ENCODE peak calls at places on chromosomes 7 and 10, in ten cellular contexts. V is WERI-Rb-1, D is breast epithelium, B is transverse colon, E is PC-3, U is body of pancreas, T is AG04450, P is CD14-positive monocyte, R is endothelial cell, C is endothelial cell of umbilical vein. F is an unnamed sample.

GRCh38 chr7:29400435-29400834 is 163.2 kb upstream of the PRR15 start:
- DNase-seq in R (no peak), B (no peak), T (no peak), P (no peak), D (no peak), E (no peak), C (no peak), U (no peak), V (no peak), F (no peak)

GRCh38 chr10:43904301-43904700 is 255.6 kb upstream of the ZNF32 start:
- DNase-seq in D (no peak), V (no peak), B (no peak), P (no peak), E (no peak), U (no peak), R (no peak), T (no peak), C (no peak), F (no peak)

GRCh38 chr10:35307297-35307696 is 29.0 kb upstream of the CCNY start:
- DNase-seq in E (peak; percentile 100), C (no peak), V (no peak), B (no peak), P (no peak), D (no peak), U (no peak), T (no peak), R (no peak), F (no peak)

GRCh38 chr10:116212756-116213155 is 60.2 kb downstream of the GFRA1 start:
- DNase-seq in C (no peak), R (no peak), D (no peak), B (no peak), U (no peak), T (no peak), V (no peak), P (no peak), E (no peak), F (no peak)

GRCh38 chr10:50501478-50501877 is 122.3 kb downstream of the SGMS1 start:
- DNase-seq in C (no peak), B (no peak), V (no peak), E (peak; percentile 90), T (no peak), D (no peak), R (no peak), P (no peak), U (no peak), F (no peak)

GRCh38 chr7:146948708-146949107 is 832.1 kb downstream of the CNTNAP2 start:
- DNase-seq in E (no peak), T (no peak), P (no peak), R (no peak), V (no peak), D (no peak), B (no peak), C (no peak), U (no peak), F (no peak)

GRCh38 chr7:46776790-46777189 is 805.1 kb downstream of the TNS3 start:
- DNase-seq in T (no peak), R (no peak), B (no peak), U (no peak), E (peak; percentile 47), D (no peak), V (peak; percentile 14), C (peak; percentile 51), P (no peak), F (no peak)

GRCh38 chr7:16993543-16993942 is 111.8 kb upstream of the AGR3 start:
- DNase-seq in B (no peak), V (no peak), T (no peak), P (no peak), U (no peak), D (no peak), R (no peak), E (no peak), C (no peak), F (no peak)

GRCh38 chr10:127943336-127943910 is 36.5 kb downstream of the PTPRE start:
- DNase-seq in D (no peak), R (no peak), V (no peak), T (no peak), P (no peak), B (no peak), U (no peak), E (no peak), C (no peak), F (no peak)

DNA sequence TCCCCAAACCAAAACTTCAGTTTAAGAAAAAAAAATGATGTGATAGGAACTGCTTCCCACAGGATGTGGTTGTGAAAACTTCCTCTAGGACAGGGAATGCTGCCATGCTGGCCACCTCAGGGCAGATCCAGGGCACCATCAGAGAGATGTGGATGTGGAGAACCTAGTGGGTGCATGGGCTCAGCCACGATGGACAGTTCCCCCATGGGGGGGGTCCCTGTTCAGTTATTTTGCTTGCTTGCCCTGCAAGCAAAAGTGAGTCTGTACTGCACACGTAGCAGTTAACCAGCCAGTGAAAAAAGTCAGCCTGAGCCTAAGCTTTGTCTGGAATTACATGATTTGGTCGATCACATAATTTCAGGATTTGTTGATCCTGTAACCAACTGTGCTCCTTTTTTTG is 36.3 kb downstream of the LAMB4 start:
- DNase-seq in U (no peak), D (no peak), B (no peak), P (no peak), R (no peak), E (no peak), C (peak; percentile 15), V (no peak), T (no peak), F (no peak)
- TF ChIP-seq CTCF in U (no peak), D (no peak), B (no peak), P (no peak), R (no peak), E (no peak), C (no peak), V (no peak), T (no peak), F (no peak)

GRCh38 chr10:73218466-73219191 is 28.4 kb downstream of the DNAJC9 start:
- DNase-seq in P (no peak), U (no peak), E (peak; percentile 76), R (no peak), D (no peak), T (no peak), B (no peak), C (peak; percentile 46), V (no peak), F (peak; percentile 2)
- TF ChIP-seq CTCF in P (peak; percentile 29), U (no peak), E (peak; percentile 99), R (peak; percentile 29), D (no peak), T (peak; percentile 48), B (peak; percentile 22), C (peak; percentile 32), V (peak; percentile 44), F (peak; percentile 46)

GRCh38 chr10:70052462-70053211 is at the start of gene MACROH2A2:
- DNase-seq in U (peak; percentile 63), P (no peak), E (peak; percentile 85), V (peak; percentile 93), B (peak; percentile 62), D (peak; percentile 58), C (peak; percentile 12), R (peak; percentile 70), T (no peak), F (peak; percentile 23)
- TF ChIP-seq CTCF in U (peak; percentile 38), P (no peak), E (peak; percentile 82), V (peak; percentile 79), B (no peak), D (no peak), C (no peak), R (no peak), T (peak; percentile 65), F (peak; percentile 57)

GRCh38 chr10:100339236-100339635 is 7.8 kb upstream of the SCD start:
- DNase-seq in C (no peak), U (no peak), P (peak; percentile 53), E (no peak), T (no peak), V (no peak), R (no peak), D (no peak), B (no peak), F (no peak)

GRCh38 chr10:100344386-100344785 is 2.6 kb upstream of the SCD start:
- DNase-seq in P (no peak), D (no peak), E (no peak), T (no peak), B (no peak), C (no peak), U (no peak), V (no peak), R (no peak), F (no peak)

GRCh38 chr10:100342627-100342972 is 4.4 kb upstream of the SCD start:
- DNase-seq in R (no peak), T (no peak), V (no peak), U (no peak), C (no peak), D (no peak), P (no peak), E (no peak), B (no peak), F (no peak)

GRCh38 chr10:100340948-100341847 is 5.8 kb upstream of the SCD start:
- DNase-seq in E (no peak), P (no peak), V (no peak), T (no peak), C (no peak), D (no peak), B (no peak), R (no peak), U (no peak), F (no peak)

DNA sequence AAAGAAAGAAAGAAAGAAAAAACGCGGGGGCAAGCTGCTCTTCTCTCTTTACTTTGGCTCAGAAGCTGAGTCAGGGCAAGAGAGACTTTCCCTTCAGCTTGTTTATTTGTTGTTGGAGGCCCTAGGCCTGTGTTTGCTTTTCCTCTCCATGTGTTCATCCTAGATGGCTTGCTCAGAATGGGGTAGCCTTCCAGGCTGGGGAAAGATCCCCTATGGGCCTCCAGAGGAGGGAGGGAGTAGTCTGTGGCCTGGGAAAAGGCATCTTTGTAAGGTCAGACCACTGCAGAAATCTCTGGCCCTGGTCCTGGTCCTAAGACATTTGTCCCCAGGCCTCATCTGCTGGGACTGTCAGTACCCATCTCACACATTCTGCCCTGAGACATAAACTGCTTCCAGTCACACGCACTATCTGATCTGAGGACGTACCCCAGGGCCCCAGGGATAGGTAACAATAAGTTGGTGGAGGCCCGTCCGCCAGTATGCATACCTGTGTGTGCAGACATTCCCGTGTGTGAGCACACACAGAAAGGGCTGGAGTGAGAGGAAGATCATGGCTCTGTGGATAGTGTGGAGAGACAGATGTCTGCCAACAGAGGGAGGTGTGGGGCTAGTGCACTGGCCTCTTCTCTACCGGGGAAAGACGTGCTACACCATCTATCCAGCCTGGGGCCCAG is 4.9 kb upstream of the SCD start:
- DNase-seq in E (peak; percentile 67), P (no peak), V (peak; percentile 78), T (no peak), U (peak; percentile 71), B (peak; percentile 68), R (peak; percentile 63), D (no peak), C (peak; percentile 63), F (no peak)
- TF ChIP-seq CTCF in E (peak; percentile 72), P (peak; percentile 73), V (peak; percentile 91), T (peak; percentile 80), U (peak; percentile 71), B (peak; percentile 62), R (no peak), D (peak; percentile 48), C (peak; percentile 64), F (peak; percentile 78)

DNA sequence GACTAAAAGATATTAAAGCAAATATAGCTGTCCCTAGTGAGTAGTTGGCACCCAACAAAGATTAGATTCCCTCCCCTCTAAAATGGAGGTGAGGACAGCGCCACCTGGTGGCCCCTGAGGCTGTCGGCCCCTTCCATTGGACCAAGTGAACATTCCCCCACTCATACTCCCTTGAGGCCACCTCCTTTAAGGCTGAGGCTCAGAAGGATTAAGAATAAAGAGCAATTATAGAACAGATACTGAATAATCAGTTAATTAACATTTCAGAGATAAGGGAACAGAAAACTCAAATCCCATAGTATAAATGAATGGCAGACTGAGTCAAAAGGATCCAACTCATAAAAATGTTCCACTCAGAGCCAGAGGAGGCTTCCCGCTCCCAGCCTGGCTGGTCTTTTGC is 130.4 kb upstream of the GHITM start:
- DNase-seq in E (peak; percentile 17), B (peak; percentile 41), D (no peak), U (peak; percentile 16), R (peak; percentile 45), T (no peak), P (no peak), C (peak; percentile 18), V (peak; percentile 53), F (no peak)
- TF ChIP-seq CTCF in E (peak; percentile 67), B (peak; percentile 76), D (peak; percentile 16), U (peak; percentile 19), R (peak; percentile 88), T (peak; percentile 43), P (peak; percentile 87), C (peak; percentile 81), V (peak; percentile 81), F (peak; percentile 40)

F was measured in astrocyte of the cerebellum.